ENCODE peak calls at places on chromosomes 2 and 18, in five cellular contexts. One of them, this sample, is unnamed.

GRCh38 chr2:64359176-64359891 is 94.6 kb upstream of the LGALSL start:
- DNase-seq in progenitor cell of endocrine pancreas: no peak
- DNase-seq in nephron progenitor cell: no peak
- DNase-seq in activated CD4-positive, CD25-positive, alpha-beta regulatory T cell treated with anti-CD3 and anti-CD28 coated beads, Interleukin-2, amount 50 U/mL, for 72 hours: no peak
- DNase-seq in HFFc6: no peak
- DNase-seq in this sample: peak

GRCh38 chr18:42287047-42287446 is 332.0 kb downstream of the PIK3C3 start:
- DNase-seq in progenitor cell of endocrine pancreas: no peak
- DNase-seq in activated CD4-positive, CD25-positive, alpha-beta regulatory T cell treated with anti-CD3 and anti-CD28 coated beads, Interleukin-2, amount 50 U/mL, for 72 hours: no peak
- DNase-seq in nephron progenitor cell: no peak
- DNase-seq in HFFc6: no peak
- DNase-seq in this sample: no peak

GRCh38 chr2:99507964-99508818 is 18.4 kb upstream of the REV1 start:
- DNase-seq in progenitor cell of endocrine pancreas: no peak
- DNase-seq in nephron progenitor cell: no peak
- DNase-seq in activated CD4-positive, CD25-positive, alpha-beta regulatory T cell treated with anti-CD3 and anti-CD28 coated beads, Interleukin-2, amount 50 U/mL, for 72 hours: no peak
- DNase-seq in HFFc6: no peak
- DNase-seq in this sample: no peak

GRCh38 chr2:44087037-44087713 is 81.5 kb upstream of the PPM1B start:
- DNase-seq in nephron progenitor cell: peak
- DNase-seq in activated CD4-positive, CD25-positive, alpha-beta regulatory T cell treated with anti-CD3 and anti-CD28 coated beads, Interleukin-2, amount 50 U/mL, for 72 hours: peak
- DNase-seq in progenitor cell of endocrine pancreas: peak
- DNase-seq in HFFc6: peak
- DNase-seq in this sample: peak

GRCh38 chr2:209900638-209901037 is 101.8 kb upstream of the RPE start:
- DNase-seq in HFFc6: no peak
- DNase-seq in progenitor cell of endocrine pancreas: no peak
- DNase-seq in nephron progenitor cell: no peak
- DNase-seq in activated CD4-positive, CD25-positive, alpha-beta regulatory T cell treated with anti-CD3 and anti-CD28 coated beads, Interleukin-2, amount 50 U/mL, for 72 hours: no peak
- DNase-seq in this sample: no peak

GRCh38 chr2:174336403-174337336 is 1.9 kb downstream of the SP9 start:
- DNase-seq in activated CD4-positive, CD25-positive, alpha-beta regulatory T cell treated with anti-CD3 and anti-CD28 coated beads, Interleukin-2, amount 50 U/mL, for 72 hours: peak
- DNase-seq in nephron progenitor cell: peak
- DNase-seq in HFFc6: no peak
- DNase-seq in progenitor cell of endocrine pancreas: peak
- DNase-seq in this sample: no peak

GRCh38 chr2:73968357-73968937 is 16.3 kb upstream of the TET3 start:
- DNase-seq in HFFc6: no peak
- DNase-seq in progenitor cell of endocrine pancreas: no peak
- DNase-seq in activated CD4-positive, CD25-positive, alpha-beta regulatory T cell treated with anti-CD3 and anti-CD28 coated beads, Interleukin-2, amount 50 U/mL, for 72 hours: no peak
- DNase-seq in nephron progenitor cell: no peak
- DNase-seq in this sample: no peak

GRCh38 chr2:37648316-37649011 is 23.0 kb downstream of the CDC42EP3 start:
- DNase-seq in activated CD4-positive, CD25-positive, alpha-beta regulatory T cell treated with anti-CD3 and anti-CD28 coated beads, Interleukin-2, amount 50 U/mL, for 72 hours: no peak
- DNase-seq in nephron progenitor cell: no peak
- DNase-seq in progenitor cell of endocrine pancreas: no peak
- DNase-seq in HFFc6: no peak
- DNase-seq in this sample: no peak

GRCh38 chr2:120659275-120659952 is 76.3 kb upstream of the GLI2 start:
- DNase-seq in nephron progenitor cell: no peak
- DNase-seq in HFFc6: no peak
- DNase-seq in progenitor cell of endocrine pancreas: no peak
- DNase-seq in activated CD4-positive, CD25-positive, alpha-beta regulatory T cell treated with anti-CD3 and anti-CD28 coated beads, Interleukin-2, amount 50 U/mL, for 72 hours: no peak
- DNase-seq in this sample: peak

GRCh38 chr18:41126541-41127235 is 828.3 kb upstream of the PIK3C3 start:
- DNase-seq in HFFc6: peak
- DNase-seq in progenitor cell of endocrine pancreas: no peak
- DNase-seq in nephron progenitor cell: no peak
- DNase-seq in activated CD4-positive, CD25-positive, alpha-beta regulatory T cell treated with anti-CD3 and anti-CD28 coated beads, Interleukin-2, amount 50 U/mL, for 72 hours: no peak
- DNase-seq in this sample: peak

This sample was measured in A172.